ENCODE peak calls at places on chromosome 11, in five cellular contexts. K is adrenal gland, R is brain microvascular endothelial cell, Z is left ventricle myocardium inferior, A is endothelial cell. U is an unnamed sample.

GRCh38 chr11:11966354-11966741 is 42.1 kb downstream of the DKK3 start:
- DNase-seq in K (no peak), R (no peak), Z (no peak), A (no peak), U (no peak)

GRCh38 chr11:23723861-23724260 is 773.0 kb upstream of the LUZP2 start:
- DNase-seq in K (no peak), R (no peak), Z (no peak), A (no peak), U (no peak)

GRCh38 chr11:126284829-126285228 is 1.9 kb downstream of the TIRAP start:
- DNase-seq in K (peak; percentile 91), R (peak; percentile 98), Z (no peak), A (no peak), U (peak; percentile 96)

GRCh38 chr11:114964676-114965214 is 286.4 kb downstream of the NXPE2 start:
- DNase-seq in K (no peak), R (no peak), Z (no peak), A (no peak), U (no peak)

GRCh38 chr11:96341237-96342130 is 1.5 kb downstream of the MAML2 start:
- DNase-seq in K (peak; percentile 40), R (no peak), Z (peak; percentile 45), A (peak; percentile 14), U (peak; percentile 54)

GRCh38 chr11:72836111-72836510 is 21.9 kb downstream of the ATG16L2 start:
- DNase-seq in K (peak; percentile 55), R (no peak), Z (peak; percentile 84), A (no peak), U (no peak)

GRCh38 chr11:131099746-131100145 is 183.5 kb upstream of the SNX19 start:
- DNase-seq in K (no peak), R (no peak), Z (no peak), A (no peak), U (no peak)

GRCh38 chr11:12285811-12286222 is 91.6 kb upstream of the PARVA start:
- DNase-seq in K (no peak), R (peak; percentile 59), Z (no peak), A (no peak), U (no peak)

GRCh38 chr11:86179646-86180064 is 64.9 kb upstream of the EED start:
- DNase-seq in K (no peak), R (no peak), Z (no peak), A (no peak), U (no peak)

GRCh38 chr11:6475936-6476335 is 2.2 kb upstream of the TRIM3 start:
- DNase-seq in K (no peak), R (no peak), Z (no peak), A (no peak), U (no peak)
- TF ChIP-seq CTCF in K (no peak), R (no peak), Z (no peak), A (no peak), U (peak; percentile 20)

DNA sequence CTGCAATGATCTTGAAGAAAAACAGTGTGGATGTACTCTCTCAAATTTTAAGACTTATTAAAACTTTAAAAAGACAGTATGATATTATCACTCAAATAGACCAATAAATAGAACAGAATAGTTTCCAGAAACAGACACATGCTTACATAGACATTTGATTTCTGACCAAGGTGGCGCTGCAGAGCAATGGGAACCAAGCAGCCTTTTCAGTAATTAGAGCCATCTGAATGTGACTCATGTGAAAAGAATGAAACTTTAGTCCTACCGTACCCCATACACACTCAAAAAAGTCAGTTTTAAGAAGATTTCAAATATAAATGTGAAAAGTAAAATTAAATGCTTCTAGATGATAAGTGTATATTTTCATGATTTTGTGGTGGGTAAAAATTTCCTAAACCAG is 74.2 kb upstream of the MS4A8 start:
- DNase-seq in K (peak; percentile 38), R (peak; percentile 70), Z (no peak), A (no peak), U (peak; percentile 45)
- TF ChIP-seq CTCF in K (peak; percentile 5), R (peak; percentile 51), Z (no peak), A (peak; percentile 14), U (peak; percentile 67)

GRCh38 chr11:69892237-69892985 is 73.2 kb upstream of the FGF3 start:
- DNase-seq in K (no peak), R (no peak), Z (no peak), A (peak; percentile 53), U (no peak)
- TF ChIP-seq CTCF in K (no peak), R (peak; percentile 47), Z (no peak), A (no peak), U (peak; percentile 36)

GRCh38 chr11:64537876-64538275 is 53.1 kb upstream of the SLC22A12 start:
- DNase-seq in K (peak; percentile 53), R (no peak), Z (no peak), A (no peak), U (no peak)

GRCh38 chr11:64536997-64537396 is 54.0 kb upstream of the SLC22A12 start:
- DNase-seq in K (no peak), R (no peak), Z (no peak), A (no peak), U (no peak)

GRCh38 chr11:64539239-64539638 is 51.8 kb upstream of the SLC22A12 start:
- DNase-seq in K (no peak), R (no peak), Z (no peak), A (no peak), U (no peak)

GRCh38 chr11:64539711-64540420 is 51.2 kb upstream of the SLC22A12 start:
- DNase-seq in K (no peak), R (no peak), Z (no peak), A (no peak), U (no peak)

GRCh38 chr11:64538501-64538951 is 52.5 kb upstream of the SLC22A12 start:
- DNase-seq in K (no peak), R (no peak), Z (no peak), A (no peak), U (no peak)
- TF ChIP-seq CTCF in K (no peak), R (no peak), Z (no peak), A (no peak), U (no peak)

DNA sequence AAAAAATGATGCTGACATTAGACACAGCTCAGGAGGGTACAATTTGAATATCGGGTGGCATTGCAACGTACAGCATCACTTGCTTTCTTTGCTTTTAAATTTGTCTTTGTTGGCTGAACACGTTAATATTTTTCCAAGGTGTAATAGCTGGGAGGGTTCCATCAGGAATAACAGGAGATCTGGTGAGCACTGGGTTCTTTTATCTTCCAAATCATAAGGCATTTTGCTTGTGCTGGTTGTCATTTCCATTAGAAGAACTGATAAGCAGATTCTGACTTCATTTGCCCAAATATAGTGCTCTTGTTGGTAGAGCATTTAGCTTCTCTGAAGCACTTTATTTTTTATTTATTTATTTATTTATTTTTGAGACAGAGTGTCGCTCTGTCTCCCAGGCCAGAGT is 48.9 kb downstream of the LMO2 start:
- DNase-seq in K (no peak), R (no peak), Z (no peak), A (no peak), U (no peak)
- TF ChIP-seq CTCF in K (no peak), R (no peak), Z (no peak), A (no peak), U (no peak)

DNA sequence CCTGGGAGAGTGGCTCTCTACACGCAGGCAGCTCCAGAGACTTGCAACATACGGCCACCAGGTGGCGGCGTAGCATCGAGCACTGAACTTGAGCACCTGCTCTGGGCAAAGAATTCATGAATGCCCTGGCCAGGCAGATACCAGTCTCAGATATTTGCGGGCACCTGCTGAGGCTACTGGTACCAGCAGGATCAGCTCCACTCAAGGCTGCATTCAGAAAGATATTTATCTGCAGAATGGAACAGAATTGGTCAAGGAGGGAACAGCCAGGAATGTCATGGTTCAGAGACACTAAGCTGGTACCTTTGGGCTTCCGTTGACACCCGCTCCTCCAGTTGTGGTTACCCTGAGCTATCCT is 10.8 kb upstream of the CCDC86 start:
- DNase-seq in K (peak; percentile 90), R (peak; percentile 71), Z (peak; percentile 83), A (peak; percentile 80), U (peak; percentile 62)
- TF ChIP-seq CTCF in K (peak; percentile 91), R (peak; percentile 95), Z (peak; percentile 98), A (peak; percentile 87), U (peak; percentile 99)

GRCh38 chr11:74592441-74593362 is at the start of gene POLD3:
- DNase-seq in K (peak; percentile 95), R (peak; percentile 88), Z (peak; percentile 94), A (peak; percentile 97), U (peak; percentile 76)
- TF ChIP-seq CTCF in K (no peak), R (no peak), Z (no peak), A (no peak), U (no peak)

GRCh38 chr11:29842061-29842460 is 174.8 kb downstream of the KCNA4 start:
- DNase-seq in K (no peak), R (no peak), Z (no peak), A (no peak), U (no peak)

GRCh38 chr11:29844701-29845379 is 172.0 kb downstream of the KCNA4 start:
- DNase-seq in K (no peak), R (no peak), Z (no peak), A (no peak), U (no peak)
- TF ChIP-seq CTCF in K (no peak), R (no peak), Z (peak; percentile 48), A (no peak), U (no peak)

GRCh38 chr11:125224391-125225015 is 60.0 kb downstream of the PKNOX2 start:
- DNase-seq in K (peak; percentile 28), R (peak; percentile 51), Z (no peak), A (peak; percentile 63), U (no peak)
- TF ChIP-seq CTCF in K (peak; percentile 11), R (peak; percentile 60), Z (peak; percentile 48), A (no peak), U (peak; percentile 68)

U was measured in HFFc6.